ENCODE peak calls at places on chromosomes 7 and 10, in four cellular contexts. T is HepG2, J is A549, D is transverse colon. U is an unnamed sample.

GRCh38 chr7:73822319-73823173 is 8.2 kb upstream of the CLDN4 start:
- DNase-seq in J (peak), D (peak), T (peak), U (no peak)

GRCh38 chr10:22931948-22932347 is 4.1 kb downstream of the ARMC3 start:
- DNase-seq in D (no peak), T (no peak), J (no peak), U (peak)

GRCh38 chr7:29065458-29065857 is 80.9 kb downstream of the CPVL start:
- DNase-seq in D (no peak), J (no peak), T (no peak), U (no peak)

GRCh38 chr7:24304494-24305095 is 20.6 kb downstream of the NPY start:
- DNase-seq in D (no peak), T (no peak), J (no peak), U (no peak)

GRCh38 chr10:101933976-101934375 is 90.4 kb upstream of the KCNIP2 start:
- DNase-seq in J (no peak), T (no peak), D (no peak), U (no peak)

GRCh38 chr10:98425511-98426352 is 10.8 kb upstream of the PYROXD2 start:
- DNase-seq in D (peak), T (peak), J (peak), U (peak)

GRCh38 chr10:30510184-30510931 is 76.4 kb downstream of the MAP3K8 start:
- DNase-seq in J (peak), T (no peak), D (peak), U (no peak)

GRCh38 chr10:3877092-3878000 is 92.3 kb upstream of the KLF6 start:
- DNase-seq in J (no peak), D (no peak), T (no peak), U (no peak)

GRCh38 chr7:128876127-128876526 is 13.5 kb downstream of the ATP6V1F start:
- DNase-seq in T (no peak), J (no peak), D (peak), U (no peak)

GRCh38 chr7:80771523-80771922 is 133.1 kb downstream of the CD36 start:
- DNase-seq in T (no peak), J (no peak), D (no peak), U (no peak)

GRCh38 chr7:44116789-44117666 is 6.3 kb downstream of the POLD2 start:
- DNase-seq in T (no peak), D (no peak), J (no peak), U (no peak)

GRCh38 chr10:87053121-87053520 is 33.0 kb downstream of the FAM25A start:
- DNase-seq in D (no peak), J (no peak), T (no peak), U (peak)

GRCh38 chr7:151832656-151833055 is 44.3 kb downstream of the PRKAG2 start:
- DNase-seq in D (no peak), J (no peak), T (no peak), U (no peak)

GRCh38 chr7:6170571-6171531 is 101.6 kb downstream of the CYTH3 start:
- DNase-seq in D (no peak), J (no peak), T (no peak), U (no peak)

GRCh38 chr7:128215281-128215680 is 25.8 kb upstream of the LEP start:
- DNase-seq in T (no peak), J (no peak), D (no peak), U (no peak)

GRCh38 chr7:70799841-70800405 is 332.0 kb upstream of the GALNT17 start:
- DNase-seq in D (no peak), T (no peak), J (no peak), U (no peak)

GRCh38 chr10:102641398-102641797 is 2.9 kb upstream of the TRIM8 start:
- DNase-seq in D (no peak), J (no peak), T (peak), U (no peak)

GRCh38 chr7:12731775-12732174 is 44.3 kb downstream of the ARL4A start:
- DNase-seq in D (no peak), T (no peak), J (no peak), U (no peak)

GRCh38 chr10:59720377-59720776 is 10.7 kb upstream of the SLC16A9 start:
- DNase-seq in J (no peak), D (no peak), T (no peak), U (no peak)

GRCh38 chr10:32332299-32332750 is 14.6 kb downstream of the EPC1 start:
- DNase-seq in J (no peak), D (peak), T (no peak), U (no peak)
- TF ChIP-seq POLR2A in J (no peak), D (no peak), T (no peak), U (no peak)

DNA sequence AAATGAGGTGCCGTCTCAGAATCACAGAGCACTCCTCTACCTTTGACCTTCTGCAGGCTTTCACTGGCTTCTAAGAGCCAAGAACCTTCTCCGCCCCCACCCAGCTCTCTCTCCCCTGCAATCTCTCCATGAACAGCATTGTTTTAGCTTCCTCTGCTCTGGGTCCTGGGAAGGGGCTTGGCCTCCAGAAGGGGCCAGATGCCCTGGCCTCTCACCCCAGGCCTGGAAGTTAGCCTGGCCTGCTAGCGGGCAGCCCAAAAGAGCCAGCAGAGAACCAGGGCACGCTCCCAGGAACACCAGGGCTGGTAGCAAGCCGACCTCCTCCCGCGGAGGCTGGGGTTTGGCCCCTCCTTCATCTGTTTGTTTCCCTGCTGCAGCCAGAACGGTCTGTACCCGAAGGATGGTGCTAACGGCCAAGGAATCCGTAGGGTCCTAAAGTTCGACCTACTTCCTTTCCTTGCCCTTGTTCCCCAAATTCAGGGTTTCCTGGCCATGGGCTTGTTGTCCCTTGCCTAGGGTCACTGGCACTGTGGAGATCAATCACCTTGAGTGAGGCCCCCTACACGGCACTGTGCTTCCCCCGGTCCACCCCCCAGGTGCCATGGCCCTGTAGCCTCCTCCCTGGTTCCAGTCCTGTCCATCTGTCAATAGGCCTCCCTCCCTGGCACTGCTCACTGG is 18.7 kb upstream of the DDIT4 start:
- DNase-seq in T (no peak), J (peak), D (peak), U (peak)
- TF ChIP-seq EP300 in T (peak), J (no peak), D (peak), U (peak)

GRCh38 chr7:9945882-9946281 is 1027.8 kb upstream of the PHF14 start:
- DNase-seq in T (no peak), J (no peak), D (no peak), U (no peak)
- TF ChIP-seq POLR2A in T (no peak), J (no peak), D (no peak), U (no peak)

DNA sequence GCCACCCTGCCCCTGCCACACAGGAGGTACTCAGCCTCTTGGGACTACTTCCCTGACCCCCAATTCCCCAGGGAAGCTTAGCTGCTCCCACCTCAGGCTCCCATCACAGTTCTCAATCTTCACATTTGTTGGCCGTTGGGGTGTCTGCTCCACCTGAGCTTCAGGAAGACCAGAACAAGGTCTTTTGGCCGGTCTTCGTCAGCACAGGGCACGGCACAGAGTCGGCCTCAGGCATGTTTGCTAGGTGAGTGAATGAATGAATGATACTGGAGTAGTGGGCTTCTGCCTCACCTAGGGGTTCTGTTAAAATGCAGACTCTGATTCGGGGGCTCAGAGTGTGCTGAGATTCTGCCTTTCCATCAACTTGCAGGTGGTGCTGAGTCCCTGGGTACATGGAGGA is 20.3 kb downstream of the GPRIN2 start:
- DNase-seq in T (no peak), D (peak), J (no peak), U (peak)
- TF ChIP-seq EP300 in T (no peak), D (no peak), J (no peak), U (no peak)

U was measured in stomach.